ENCODE peak calls at places on chromosomes 5 and 9, in four cellular contexts. E is fibroblast of lung, D is HepG2, X is astrocyte. O is an unnamed sample. For H3K27me3 and H3K4me1, the result is how much of the 10 kb centered on the place peaks cover.

GRCh38 chr5:17190242-17190778 is 27.1 kb upstream of the BASP1 start:
- DNase-seq in E (peak), D (peak), X (peak), O (peak)

GRCh38 chr5:72224946-72225427 is 95.1 kb downstream of the MRPS27 start:
- DNase-seq in E (no peak), D (no peak), X (peak), O (no peak)

GRCh38 chr5:1727571-1727970 is 72.1 kb downstream of the MRPL36 start:
- DNase-seq in E (no peak), D (no peak), X (no peak), O (no peak)

GRCh38 chr5:143554918-143555477 is 151.5 kb upstream of the NR3C1 start:
- DNase-seq in E (peak), D (peak), X (peak), O (no peak)

GRCh38 chr5:59698207-59698606 is 195.3 kb downstream of the PDE4D start:
- DNase-seq in E (peak), D (no peak), X (peak), O (no peak)

GRCh38 chr9:6686396-6686795 is 40.9 kb upstream of the GLDC start:
- DNase-seq in E (peak), D (peak), X (peak), O (no peak)

GRCh38 chr5:173010021-173010420 is 26.4 kb downstream of the ATP6V0E1 start:
- DNase-seq in E (peak), D (no peak), X (peak), O (no peak)

GRCh38 chr5:10306806-10307205 is 896 bp downstream of the CMBL start:
- DNase-seq in E (no peak), D (no peak), X (no peak), O (no peak)

GRCh38 chr5:132807163-132807838 is 5.8 kb upstream of the SOWAHA start:
- DNase-seq in E (no peak), D (peak), X (no peak), O (peak)

GRCh38 chr5:68447530-68447929 is 232.0 kb downstream of the PIK3R1 start:
- DNase-seq in E (no peak), D (no peak), X (no peak), O (no peak)

GRCh38 chr9:92324889-92325268 is 271 bp downstream of the NOL8 start:
- DNase-seq in E (no peak), D (no peak), X (no peak), O (no peak)

GRCh38 chr9:104992696-104993095 is 64.7 kb upstream of the ABCA1 start:
- DNase-seq in E (peak), D (peak), X (peak), O (no peak)

GRCh38 chr9:122941560-122942234 is 877 bp downstream of the RABGAP1 start:
- DNase-seq in E (peak), D (peak), X (peak), O (peak)

GRCh38 chr5:57185301-57185700 is 11.4 kb downstream of the GPBP1 start:
- DNase-seq in E (no peak), D (no peak), X (no peak), O (no peak)

GRCh38 chr5:14749579-14750091 is 85.1 kb downstream of the OTULIN start:
- DNase-seq in E (no peak), D (no peak), X (peak), O (no peak)

GRCh38 chr9:16960084-16960483 is 89.6 kb upstream of the BNC2 start:
- DNase-seq in E (peak), D (no peak), X (peak), O (no peak)

GRCh38 chr5:175384724-175385552 is 59.0 kb downstream of the DRD1 start:
- DNase-seq in E (peak), D (no peak), X (no peak), O (no peak)

GRCh38 chr5:167993771-167994170 is 297.7 kb upstream of the WWC1 start:
- DNase-seq in E (no peak), D (no peak), X (no peak), O (no peak)

GRCh38 chr9:21415492-21416267 is 6.8 kb downstream of the IFNA8 start:
- DNase-seq in E (no peak), D (no peak), X (peak), O (no peak)

GRCh38 chr9:87381746-87382145 is 115.9 kb upstream of the DAPK1 start:
- DNase-seq in E (no peak), D (no peak), X (no peak), O (no peak)

GRCh38 chr9:109311731-109312130 is 9.1 kb downstream of the EPB41L4B start:
- DNase-seq in E (no peak), D (no peak), X (no peak), O (peak)

GRCh38 chr9:130866474-130866965 is 30.1 kb downstream of the QRFP start:
- DNase-seq in E (peak), D (peak), X (peak), O (peak)

GRCh38 chr9:79572891-79573696 is 1.3 kb downstream of the TLE4 start:
- DNase-seq in E (peak), D (no peak), X (no peak), O (peak)

GRCh38 chr9:87657190-87657589 is 68.7 kb upstream of the CTSL start:
- DNase-seq in E (no peak), D (no peak), X (no peak), O (no peak)

GRCh38 chr5:77844408-77845272 is 68.5 kb upstream of the TBCA start:
- DNase-seq in E (peak), D (no peak), X (no peak), O (no peak)

GRCh38 chr9:38687389-38687842 is 32.5 kb downstream of the FAM240B start:
- DNase-seq in E (no peak), D (peak), X (peak), O (no peak)

GRCh38 chr9:1637401-1637800 is 377.7 kb upstream of the SMARCA2 start:
- DNase-seq in E (no peak), D (no peak), X (no peak), O (no peak)

GRCh38 chr5:43168175-43168574 is 23.9 kb upstream of the NIM1K start:
- DNase-seq in E (no peak), D (no peak), X (no peak), O (no peak)

GRCh38 chr5:143898381-143898780 is 86.4 kb downstream of the HMHB1 start:
- DNase-seq in E (no peak), D (no peak), X (no peak), O (no peak)

GRCh38 chr5:79480991-79481390 is 32.9 kb downstream of the HOMER1 start:
- DNase-seq in E (no peak), D (no peak), X (no peak), O (no peak)

GRCh38 chr5:79471556-79471955 is 42.4 kb downstream of the HOMER1 start:
- DNase-seq in E (no peak), D (no peak), X (no peak), O (no peak)

GRCh38 chr5:79474416-79475173 is 39.3 kb downstream of the HOMER1 start:
- DNase-seq in E (no peak), D (no peak), X (no peak), O (no peak)

DNA sequence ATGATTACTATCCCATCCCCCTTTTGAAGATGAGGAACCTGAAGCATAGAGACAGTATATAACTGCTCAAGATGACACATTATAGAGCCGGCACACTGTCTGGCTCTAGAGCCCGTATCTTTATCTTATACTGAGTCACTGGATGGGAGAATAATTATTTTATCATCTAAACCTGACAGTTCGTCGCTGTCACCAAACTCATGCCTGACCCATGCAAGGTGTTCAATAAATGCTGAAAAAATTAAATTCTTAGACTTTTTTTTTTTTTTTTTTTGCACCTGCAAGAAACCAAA is 38.8 kb downstream of the HOMER1 start:
- DNase-seq in E (no peak), D (no peak), X (no peak), O (no peak)
- H3K9ac ChIP-seq in E (no peak), D (no peak), X (no peak), O (no peak)

GRCh38 chr9:137030006-137030405 is 1.9 kb downstream of the FUT7 start:
- DNase-seq in E (no peak), D (no peak), X (no peak), O (no peak)
- H3K27me3 ChIP-seq in E (under half), D (under half), X (under half), O (under half)

GRCh38 chr5:134509308-134510040 is 16.0 kb upstream of the JADE2 start:
- DNase-seq in E (peak), D (peak), X (peak), O (no peak)
- H3K4me1 ChIP-seq in E (under half), D (half or more), X (under half), O (under half)

GRCh38 chr9:128428644-128429504 is 8.2 kb downstream of the CERCAM start:
- DNase-seq in E (no peak), D (no peak), X (peak), O (no peak)

GRCh38 chr9:128431207-128431606 is 10.6 kb downstream of the CERCAM start:
- DNase-seq in E (no peak), D (no peak), X (no peak), O (no peak)

GRCh38 chr9:128434340-128434739 is 13.7 kb downstream of the CERCAM start:
- DNase-seq in E (no peak), D (no peak), X (no peak), O (no peak)

GRCh38 chr9:128424268-128424780 is 3.7 kb downstream of the CERCAM start:
- DNase-seq in E (no peak), D (no peak), X (no peak), O (no peak)

GRCh38 chr9:128429505-128430086 is 8.9 kb downstream of the CERCAM start:
- DNase-seq in E (no peak), D (no peak), X (no peak), O (no peak)
- H3K9ac ChIP-seq in E (no peak), D (no peak), X (peak), O (no peak)

GRCh38 chr5:88661870-88662207 is 221.1 kb downstream of the MEF2C start:
- DNase-seq in E (no peak), D (no peak), X (no peak), O (no peak)
- H3K27me3 ChIP-seq in E (under half), D (under half), X (under half), O (under half)

DNA sequence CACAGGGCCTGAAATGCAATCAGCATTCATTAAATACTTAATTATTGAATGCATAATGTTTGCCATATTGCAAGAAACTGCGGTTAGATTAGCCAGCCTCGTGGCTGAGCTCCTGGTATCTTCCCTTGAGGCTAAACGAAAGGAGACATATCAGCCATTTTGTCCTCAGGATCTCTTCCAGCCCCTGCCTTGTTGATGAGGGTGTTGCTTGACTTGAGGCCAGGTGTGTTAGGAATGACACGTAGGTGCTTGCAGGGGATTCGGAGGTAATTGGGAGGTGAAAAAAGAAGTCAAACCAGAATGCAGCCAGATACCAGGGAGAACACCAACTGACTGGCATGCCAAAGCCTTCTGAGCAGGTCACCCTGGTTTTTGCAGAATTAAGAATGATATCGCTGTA is 12.5 kb downstream of the SH3RF2 start:
- DNase-seq in E (no peak), D (no peak), X (no peak), O (no peak)
- H3K4me1 ChIP-seq in E (under half), D (under half), X (under half), O (under half)

GRCh38 chr9:89603629-89604462 is 966 bp upstream of the GADD45G start:
- DNase-seq in E (peak), D (peak), X (peak), O (peak)

GRCh38 chr9:89605181-89606048 is 603 bp downstream of the GADD45G start:
- DNase-seq in E (peak), D (no peak), X (peak), O (no peak)

GRCh38 chr9:89604463-89605180 is at the start of gene GADD45G:
- DNase-seq in E (peak), D (no peak), X (peak), O (peak)

GRCh38 chr9:89606567-89607311 is 1.9 kb downstream of the GADD45G start:
- DNase-seq in E (peak), D (no peak), X (peak), O (no peak)

DNA sequence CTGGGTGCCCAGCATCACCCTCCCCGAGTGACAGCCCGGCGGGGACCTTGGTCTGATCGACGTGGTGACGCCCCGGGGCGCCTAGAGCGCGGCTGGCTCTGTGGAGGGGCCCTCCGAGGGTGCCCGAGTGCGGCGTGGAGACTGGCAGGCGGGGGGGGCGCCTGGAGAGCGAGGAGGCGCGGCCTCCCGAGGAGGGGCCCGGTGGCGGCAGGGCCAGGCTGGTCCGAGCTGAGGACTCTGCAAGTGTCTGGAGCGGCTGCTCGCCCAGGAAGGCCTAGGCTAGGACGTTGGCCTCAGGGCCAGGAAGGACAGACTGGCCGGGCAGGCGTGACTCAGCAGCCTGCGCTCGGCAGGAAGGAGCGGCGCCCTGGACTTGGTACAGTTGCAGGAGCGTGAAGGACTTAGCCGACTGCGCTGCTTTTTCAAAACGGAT is 1.3 kb downstream of the GADD45G start:
- DNase-seq in E (peak), D (peak), X (peak), O (no peak)
- H3K9ac ChIP-seq in E (no peak), D (no peak), X (peak), O (no peak)

O was measured in Karpas-422.